ENCODE peak calls at places on chromosomes 12 and 14, in seven cellular contexts. W, C, T, V, E, F and X are unnamed samples.

GRCh38 chr14:90050271-90050670 is 11.5 kb upstream of the KCNK13 start:
- DNase-seq in W (no peak), C (no peak), T (no peak), V (no peak), E (no peak), F (no peak), X (no peak)

GRCh38 chr12:2185751-2186341 is 133.1 kb downstream of the CACNA1C start:
- DNase-seq in W (no peak), C (no peak), T (peak; percentile 78), V (no peak), E (no peak), F (no peak), X (no peak)

GRCh38 chr14:85416771-85417170 is 113.2 kb upstream of the FLRT2 start:
- DNase-seq in W (no peak), C (no peak), T (peak; percentile 83), V (peak; percentile 62), E (peak; percentile 91), F (no peak), X (peak; percentile 88)

GRCh38 chr12:118374126-118374725 is 1.5 kb upstream of the TAOK3 start:
- DNase-seq in W (no peak), C (no peak), T (no peak), V (no peak), E (no peak), F (no peak), X (no peak)

GRCh38 chr12:12197128-12197527 is 69.7 kb downstream of the LRP6 start:
- DNase-seq in W (no peak), C (no peak), T (no peak), V (no peak), E (no peak), F (no peak), X (no peak)

GRCh38 chr12:57939291-57939690 is 2.1 kb upstream of the ATP23 start:
- DNase-seq in W (no peak), C (no peak), T (no peak), V (no peak), E (peak; percentile 28), F (no peak), X (peak; percentile 47)

GRCh38 chr12:51820721-51821422 is 27.6 kb downstream of the FIGNL2 start:
- DNase-seq in W (peak; percentile 71), C (peak; percentile 69), T (peak; percentile 71), V (peak; percentile 38), E (no peak), F (peak; percentile 84), X (no peak)

GRCh38 chr12:116876151-116876869 is 4.9 kb downstream of the HRK start:
- DNase-seq in W (no peak), C (no peak), T (no peak), V (no peak), E (no peak), F (no peak), X (no peak)

GRCh38 chr14:68649461-68650189 is 143.2 kb downstream of the ZFP36L1 start:
- DNase-seq in W (no peak), C (no peak), T (peak; percentile 72), V (peak; percentile 38), E (no peak), F (no peak), X (no peak)

GRCh38 chr14:71166434-71166833 is 259.2 kb downstream of the PCNX1 start:
- DNase-seq in W (peak; percentile 40), C (no peak), T (peak; percentile 78), V (peak; percentile 81), E (peak; percentile 79), F (no peak), X (peak; percentile 77)
- TF ChIP-seq CTCF in W (peak; percentile 57), C (no peak), T (peak; percentile 86), V (peak; percentile 93), E (peak; percentile 76), F (no peak), X (peak; percentile 50)

GRCh38 chr12:121059031-121059898 is 20.2 kb upstream of the OASL start:
- DNase-seq in W (no peak), C (no peak), T (no peak), V (no peak), E (no peak), F (no peak), X (no peak)

GRCh38 chr12:121057794-121058193 is 18.7 kb upstream of the OASL start:
- DNase-seq in W (no peak), C (no peak), T (no peak), V (no peak), E (no peak), F (no peak), X (no peak)

GRCh38 chr12:121062391-121063045 is 23.5 kb upstream of the OASL start:
- DNase-seq in W (no peak), C (no peak), T (no peak), V (no peak), E (no peak), F (no peak), X (no peak)

GRCh38 chr12:121061831-121062230 is 22.8 kb upstream of the OASL start:
- DNase-seq in W (no peak), C (no peak), T (no peak), V (no peak), E (no peak), F (no peak), X (no peak)

DNA sequence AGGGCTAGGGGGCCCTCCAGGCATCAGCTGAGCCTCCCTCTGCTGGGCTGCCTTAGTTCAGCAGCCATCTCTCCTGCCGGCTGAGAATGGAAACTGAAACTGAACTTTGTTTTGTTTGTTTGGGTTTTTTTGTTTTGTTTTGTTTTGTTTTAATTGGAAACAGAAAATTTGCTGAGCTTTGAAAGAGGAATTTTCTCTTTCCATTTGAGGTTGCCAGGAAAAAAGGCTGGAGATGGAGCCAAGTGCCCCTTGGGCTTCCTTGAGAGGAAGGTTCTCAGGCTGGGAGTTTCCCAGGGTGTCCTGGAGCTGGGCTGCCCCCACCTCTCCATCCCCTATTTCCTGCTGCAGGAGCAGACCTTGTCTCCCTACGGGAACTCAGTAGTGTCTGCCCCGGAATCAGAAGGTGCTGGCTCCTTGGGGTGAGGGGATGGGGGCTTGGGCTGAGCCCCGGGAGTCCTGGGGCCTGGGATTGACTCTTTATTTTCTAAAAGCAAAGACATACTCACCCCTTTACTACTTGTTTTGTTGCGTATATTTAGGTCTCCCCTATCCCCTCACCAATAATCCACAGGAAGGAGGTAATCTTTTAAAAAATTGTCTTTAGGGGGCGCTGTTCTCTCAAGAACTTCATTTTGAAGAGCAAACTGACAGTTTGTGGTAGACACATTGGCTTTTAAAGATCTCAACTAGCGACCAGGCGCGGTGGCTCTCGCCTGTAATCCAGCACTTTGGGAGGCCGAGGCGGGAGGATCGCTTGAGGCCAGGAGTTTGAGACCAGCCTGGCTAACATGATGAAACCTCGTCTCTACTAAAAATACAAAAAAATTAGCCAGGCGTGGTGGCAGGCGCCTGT is 21.3 kb upstream of the OASL start:
- DNase-seq in W (no peak), C (peak; percentile 46), T (peak; percentile 16), V (peak; percentile 41), E (peak; percentile 35), F (peak; percentile 56), X (no peak)
- TF ChIP-seq CTCF in W (peak; percentile 55), C (peak; percentile 70), T (peak; percentile 61), V (peak; percentile 56), E (peak; percentile 70), F (peak; percentile 64), X (peak; percentile 27)

DNA sequence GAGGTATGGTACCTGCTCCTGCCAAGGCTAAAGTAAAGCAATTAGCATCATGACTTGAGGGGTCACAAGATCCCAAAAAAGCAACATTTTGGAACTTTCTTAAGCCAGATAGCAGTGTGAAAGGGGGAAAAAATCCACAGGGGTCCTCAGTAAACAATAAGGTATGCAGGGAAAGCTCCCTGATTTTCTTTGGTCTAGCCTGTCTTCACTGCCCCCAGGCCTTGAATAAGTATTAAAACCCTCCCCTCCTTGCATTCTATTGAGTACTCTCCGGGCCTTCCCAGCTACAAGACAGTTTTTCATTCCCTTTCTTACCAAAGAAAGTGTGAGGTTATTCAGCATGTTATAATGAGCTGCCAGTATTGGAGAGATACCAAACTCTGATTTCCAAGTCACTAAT is 59.7 kb upstream of the KIF21A start:
- DNase-seq in W (no peak), C (no peak), T (no peak), V (no peak), E (no peak), F (no peak), X (no peak)
- TF ChIP-seq CTCF in W (no peak), C (no peak), T (no peak), V (no peak), E (no peak), F (no peak), X (no peak)

GRCh38 chr12:121956041-121956341 is 37.6 kb downstream of the CFAP251 start:
- DNase-seq in W (no peak), C (no peak), T (no peak), V (no peak), E (no peak), F (no peak), X (no peak)

GRCh38 chr12:121953293-121953692 is 34.9 kb downstream of the CFAP251 start:
- DNase-seq in W (no peak), C (no peak), T (no peak), V (no peak), E (no peak), F (no peak), X (no peak)

GRCh38 chr12:121957831-121958515 is 39.6 kb downstream of the CFAP251 start:
- DNase-seq in W (no peak), C (no peak), T (no peak), V (no peak), E (no peak), F (no peak), X (no peak)

GRCh38 chr12:121953695-121954094 is 35.3 kb downstream of the CFAP251 start:
- DNase-seq in W (no peak), C (no peak), T (no peak), V (no peak), E (no peak), F (no peak), X (no peak)

GRCh38 chr12:121955258-121956040 is 37.1 kb downstream of the CFAP251 start:
- DNase-seq in W (no peak), C (no peak), T (no peak), V (peak; percentile 24), E (no peak), F (no peak), X (peak; percentile 10)
- TF ChIP-seq CTCF in W (peak; percentile 40), C (no peak), T (peak; percentile 65), V (peak; percentile 67), E (peak; percentile 56), F (no peak), X (peak; percentile 72)

GRCh38 chr14:56488306-56488705 is 91.3 kb upstream of the TMEM260 start:
- DNase-seq in W (no peak), C (no peak), T (no peak), V (no peak), E (peak; percentile 52), F (no peak), X (peak; percentile 1)

GRCh38 chr14:56487761-56488160 is 91.8 kb upstream of the TMEM260 start:
- DNase-seq in W (no peak), C (no peak), T (peak; percentile 32), V (no peak), E (peak; percentile 93), F (no peak), X (peak; percentile 80)

GRCh38 chr14:56487090-56487667 is 92.4 kb upstream of the TMEM260 start:
- DNase-seq in W (no peak), C (no peak), T (peak; percentile 22), V (peak; percentile 26), E (peak; percentile 9), F (no peak), X (peak; percentile 1)

GRCh38 chr14:56482306-56482705 is 97.3 kb upstream of the TMEM260 start:
- DNase-seq in W (no peak), C (no peak), T (no peak), V (no peak), E (no peak), F (no peak), X (no peak)
- TF ChIP-seq CTCF in W (no peak), C (no peak), T (peak; percentile 23), V (peak; percentile 21), E (peak; percentile 42), F (no peak), X (no peak)

GRCh38 chr12:113464852-113465719 is 6.6 kb downstream of the LHX5 start:
- DNase-seq in W (no peak), C (no peak), T (no peak), V (no peak), E (no peak), F (no peak), X (no peak)
- TF ChIP-seq CTCF in W (no peak), C (no peak), T (no peak), V (no peak), E (no peak), F (no peak), X (no peak)